ENCODE peak calls at places on chromosomes 6 and 20, in four cellular contexts. L is psoas muscle, T is ovary, J is right cardiac atrium. O is an unnamed sample.

GRCh38 chr6:157800420-157801237 is 22.4 kb upstream of the SNX9 start:
- DNase-seq in L (no peak), T (no peak), J (no peak), O (no peak)

GRCh38 chr6:10555625-10556309 is 34.6 kb downstream of the GCNT2 start:
- DNase-seq in L (peak), T (peak), J (peak), O (peak)

GRCh38 chr6:71589254-71589653 is 297.1 kb upstream of the RIMS1 start:
- DNase-seq in L (no peak), T (no peak), J (no peak), O (no peak)

GRCh38 chr6:34047913-34048867 is 97.7 kb downstream of the GRM4 start:
- DNase-seq in L (no peak), T (no peak), J (no peak), O (no peak)

GRCh38 chr6:90413396-90413795 is 116.8 kb upstream of the BACH2 start:
- DNase-seq in L (no peak), T (no peak), J (no peak), O (no peak)

GRCh38 chr20:62984666-62985065 is 22.1 kb downstream of the BHLHE23 start:
- DNase-seq in L (no peak), T (no peak), J (no peak), O (no peak)

GRCh38 chr6:62445521-62445920 is 159.5 kb upstream of the KHDRBS2 start:
- DNase-seq in L (no peak), T (no peak), J (peak), O (peak)

GRCh38 chr6:53544050-53544499 is 826 bp downstream of the GCLC start:
- DNase-seq in L (no peak), T (no peak), J (no peak), O (no peak)

GRCh38 chr6:69901361-69901760 is 35.0 kb downstream of the COL19A1 start:
- DNase-seq in L (no peak), T (no peak), J (no peak), O (no peak)

GRCh38 chr6:133160531-133160930 is 80.6 kb upstream of the EYA4 start:
- DNase-seq in L (no peak), T (no peak), J (no peak), O (no peak)

GRCh38 chr20:32806356-32806755 is 13.4 kb upstream of the MAPRE1 start:
- DNase-seq in L (no peak), T (no peak), J (no peak), O (no peak)

GRCh38 chr6:121668259-121668658 is 232.8 kb downstream of the GJA1 start:
- DNase-seq in L (no peak), T (no peak), J (no peak), O (no peak)

GRCh38 chr6:161074496-161075140 is 83.0 kb downstream of the MAP3K4 start:
- DNase-seq in L (no peak), T (no peak), J (no peak), O (no peak)

GRCh38 chr6:140001851-140002301 is 627.4 kb upstream of the CITED2 start:
- DNase-seq in L (no peak), T (no peak), J (no peak), O (no peak)

GRCh38 chr6:101961357-101961756 is 567.8 kb downstream of the GRIK2 start:
- DNase-seq in L (no peak), T (no peak), J (no peak), O (no peak)

GRCh38 chr6:79668381-79668780 is 37.3 kb downstream of the SH3BGRL2 start:
- DNase-seq in L (no peak), T (no peak), J (no peak), O (no peak)

GRCh38 chr6:37525460-37526357 is 26.0 kb upstream of the CCDC167 start:
- DNase-seq in L (no peak), T (no peak), J (no peak), O (no peak)

GRCh38 chr20:10603971-10604864 is 69.6 kb downstream of the JAG1 start:
- DNase-seq in L (peak), T (peak), J (peak), O (no peak)

GRCh38 chr6:170088349-170088951 is 202.4 kb downstream of the DLL1 start:
- DNase-seq in L (no peak), T (peak), J (no peak), O (peak)

GRCh38 chr6:2684059-2684749 is 66.5 kb downstream of the MYLK4 start:
- DNase-seq in L (no peak), T (no peak), J (no peak), O (no peak)

GRCh38 chr20:47354710-47355488 is 1.6 kb downstream of the ZMYND8 start:
- DNase-seq in L (no peak), T (no peak), J (no peak), O (no peak)

GRCh38 chr6:164345856-164346496 is 931.5 kb downstream of the QKI start:
- DNase-seq in L (no peak), T (no peak), J (no peak), O (no peak)
- H3K4me3 ChIP-seq in L (no peak), T (no peak), J (no peak), O (no peak)

GRCh38 chr6:125749112-125749863 is at the start of gene HEY2:
- DNase-seq in L (peak), T (peak), J (peak), O (peak)
- H3K4me3 ChIP-seq in L (peak), T (peak), J (peak), O (peak)

DNA sequence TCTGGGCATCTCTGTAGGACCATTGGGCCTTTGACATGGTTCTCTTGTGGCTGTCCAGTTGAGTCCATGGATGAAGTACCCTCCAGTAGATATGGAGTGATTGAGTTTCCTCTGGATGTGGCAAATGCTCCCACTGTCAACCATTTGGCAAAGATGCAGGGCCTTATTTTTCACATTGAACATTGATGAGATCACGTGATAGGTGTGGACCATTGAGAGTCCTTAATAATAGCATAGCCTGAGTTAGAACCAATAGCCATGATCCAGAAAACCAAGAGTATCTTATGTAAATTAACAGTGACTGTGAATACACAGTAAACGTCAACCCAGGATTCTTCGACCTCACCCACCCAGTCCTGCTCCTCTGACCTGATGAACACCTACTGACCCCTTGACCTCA is 3.0 kb upstream of the PERP start:
- DNase-seq in L (no peak), T (no peak), J (no peak), O (no peak)
- H3K4me3 ChIP-seq in L (no peak), T (no peak), J (no peak), O (no peak)

GRCh38 chr6:158906926-158907325 is 87.8 kb upstream of the EZR start:
- DNase-seq in L (no peak), T (no peak), J (no peak), O (no peak)
- H3K4me3 ChIP-seq in L (no peak), T (no peak), J (no peak), O (no peak)